ENCODE peak calls at places on chromosomes 11 and 22, in four cellular contexts. One of them, this sample, is unnamed.

GRCh38 chr11:119062779-119063178 is 4.8 kb upstream of the VPS11 start:
- DNase-seq in GM12878: no peak
- DNase-seq in HepG2: no peak
- DNase-seq in H1: no peak
- DNase-seq in this sample: peak

GRCh38 chr11:76159983-76160661 is 46.2 kb downstream of the WNT11 start:
- DNase-seq in GM12878: no peak
- DNase-seq in HepG2: no peak
- DNase-seq in H1: no peak
- DNase-seq in this sample: no peak

GRCh38 chr22:50008151-50009040 is 4.2 kb downstream of the IL17REL start:
- DNase-seq in GM12878: no peak
- DNase-seq in HepG2: no peak
- DNase-seq in H1: no peak
- DNase-seq in this sample: no peak

GRCh38 chr11:92302766-92303165 is 78.1 kb downstream of the FAT3 start:
- DNase-seq in H1: no peak
- DNase-seq in HepG2: no peak
- DNase-seq in GM12878: no peak
- DNase-seq in this sample: no peak

GRCh38 chr11:64842366-64842759 is 2.1 kb downstream of the CDC42BPG start:
- DNase-seq in HepG2: no peak
- DNase-seq in H1: no peak
- DNase-seq in GM12878: no peak
- DNase-seq in this sample: no peak

GRCh38 chr22:25709758-25710157 is 32.2 kb upstream of the MYO18B start:
- DNase-seq in GM12878: peak
- DNase-seq in H1: no peak
- DNase-seq in HepG2: no peak
- DNase-seq in this sample: no peak

GRCh38 chr22:29004647-29005371 is 56.8 kb downstream of the C22orf31 start:
- DNase-seq in GM12878: no peak
- DNase-seq in H1: no peak
- DNase-seq in HepG2: peak
- DNase-seq in this sample: peak

GRCh38 chr11:117098269-117099231 is at the start of gene SIK3:
- DNase-seq in GM12878: peak
- DNase-seq in H1: peak
- DNase-seq in HepG2: peak
- DNase-seq in this sample: peak

GRCh38 chr11:61679301-61679700 is 890 bp upstream of the DAGLA start:
- DNase-seq in HepG2: no peak
- DNase-seq in GM12878: no peak
- DNase-seq in H1: no peak
- DNase-seq in this sample: no peak

GRCh38 chr11:65695459-65696241 is 16.4 kb upstream of the KAT5 start:
- DNase-seq in H1: no peak
- DNase-seq in HepG2: peak
- DNase-seq in GM12878: no peak
- DNase-seq in this sample: no peak

GRCh38 chr11:968822-969221 is 43.2 kb downstream of the AP2A2 start:
- DNase-seq in H1: no peak
- DNase-seq in HepG2: no peak
- DNase-seq in GM12878: no peak
- DNase-seq in this sample: no peak

GRCh38 chr11:971092-971690 is 45.5 kb downstream of the AP2A2 start:
- DNase-seq in GM12878: no peak
- DNase-seq in HepG2: no peak
- DNase-seq in H1: no peak
- DNase-seq in this sample: no peak

GRCh38 chr11:971731-972365 is 46.2 kb downstream of the AP2A2 start:
- DNase-seq in GM12878: no peak
- DNase-seq in H1: no peak
- DNase-seq in HepG2: no peak
- DNase-seq in this sample: no peak

GRCh38 chr11:969651-970205 is 44.1 kb downstream of the AP2A2 start:
- DNase-seq in H1: no peak
- DNase-seq in GM12878: no peak
- DNase-seq in HepG2: no peak
- DNase-seq in this sample: no peak

GRCh38 chr11:970319-970871 is 44.7 kb downstream of the AP2A2 start:
- DNase-seq in H1: no peak
- DNase-seq in HepG2: no peak
- DNase-seq in GM12878: no peak
- DNase-seq in this sample: no peak
- TF ChIP-seq CBX5 in H1: no peak
- TF ChIP-seq CBX5 in HepG2: no peak
- TF ChIP-seq CBX5 in GM12878: no peak
- TF ChIP-seq CBX5 in this sample: no peak

GRCh38 chr11:19083166-19083565 is 22.6 kb upstream of the MRGPRX2 start:
- DNase-seq in HepG2: no peak
- DNase-seq in GM12878: no peak
- DNase-seq in H1: no peak
- DNase-seq in this sample: no peak
- TF ChIP-seq CEBPB in HepG2: no peak
- TF ChIP-seq CEBPB in GM12878: no peak
- TF ChIP-seq CEBPB in H1: no peak
- TF ChIP-seq CEBPB in this sample: no peak

GRCh38 chr22:19891350-19892248 is 36.9 kb upstream of the GNB1L start:
- DNase-seq in GM12878: no peak
- DNase-seq in HepG2: peak
- DNase-seq in H1: peak
- DNase-seq in this sample: peak
- TF ChIP-seq CBX5 in GM12878: no peak
- TF ChIP-seq CBX5 in HepG2: no peak
- TF ChIP-seq CBX5 in H1: no peak
- TF ChIP-seq CBX5 in this sample: no peak

GRCh38 chr11:1877211-1878133 is 14.2 kb downstream of the PRR33 start:
- DNase-seq in HepG2: peak
- DNase-seq in H1: no peak
- DNase-seq in GM12878: no peak
- DNase-seq in this sample: no peak

GRCh38 chr11:1879342-1879940 is 12.3 kb downstream of the PRR33 start:
- DNase-seq in HepG2: no peak
- DNase-seq in H1: no peak
- DNase-seq in GM12878: no peak
- DNase-seq in this sample: no peak

GRCh38 chr11:1876361-1877063 is 15.2 kb downstream of the PRR33 start:
- DNase-seq in H1: peak
- DNase-seq in GM12878: no peak
- DNase-seq in HepG2: peak
- DNase-seq in this sample: peak

GRCh38 chr11:1879941-1880720 is 11.6 kb downstream of the PRR33 start:
- DNase-seq in GM12878: no peak
- DNase-seq in HepG2: no peak
- DNase-seq in H1: no peak
- DNase-seq in this sample: no peak

GRCh38 chr11:1878134-1879031 is 13.3 kb downstream of the PRR33 start:
- DNase-seq in H1: no peak
- DNase-seq in GM12878: no peak
- DNase-seq in HepG2: no peak
- DNase-seq in this sample: no peak
- TF ChIP-seq CEBPB in H1: no peak
- TF ChIP-seq CEBPB in GM12878: no peak
- TF ChIP-seq CEBPB in HepG2: no peak
- TF ChIP-seq CEBPB in this sample: no peak

DNA sequence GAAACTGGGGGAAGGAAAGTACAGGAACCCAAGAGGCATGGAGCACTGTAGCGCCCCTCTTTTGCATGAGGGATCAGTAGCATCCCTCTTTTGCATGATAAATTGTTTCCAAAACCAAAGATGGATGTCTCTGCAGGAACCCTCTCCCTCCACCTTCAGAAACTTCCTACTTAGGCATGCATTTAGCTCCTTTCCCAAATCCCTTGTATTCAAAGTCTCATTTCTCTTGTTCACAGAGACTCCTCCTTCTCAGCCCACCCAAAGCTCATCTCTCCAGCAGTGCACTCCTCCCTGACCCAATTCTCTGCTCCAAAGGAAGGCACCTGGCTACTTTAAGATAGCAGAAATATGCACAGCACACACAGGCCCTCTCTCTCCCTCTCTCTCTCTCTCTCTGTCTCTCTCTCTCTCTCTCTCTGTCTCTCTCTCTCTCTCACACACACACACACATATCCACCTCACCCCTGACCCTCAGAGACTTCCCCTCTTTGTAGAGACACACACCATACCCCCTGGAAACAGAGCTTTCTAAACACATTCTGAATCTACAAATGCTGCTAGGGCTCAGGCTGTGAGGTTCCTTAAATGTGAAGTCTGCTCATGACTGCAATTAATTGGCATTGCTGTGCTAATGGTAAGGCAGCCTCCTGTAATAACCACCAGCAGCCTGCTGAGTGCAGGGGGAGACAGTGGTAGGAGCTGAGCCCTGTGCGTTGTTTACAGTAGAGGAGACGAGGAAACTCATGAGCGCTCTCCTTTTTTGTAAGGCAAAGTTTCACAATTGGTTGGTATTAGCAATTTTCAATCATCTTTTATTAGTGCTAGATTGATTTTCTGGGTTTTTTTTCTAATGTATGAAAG is 519.6 kb downstream of the NTM start:
- DNase-seq in HepG2: no peak
- DNase-seq in GM12878: no peak
- DNase-seq in H1: no peak
- DNase-seq in this sample: no peak
- TF ChIP-seq CBX5 in HepG2: no peak
- TF ChIP-seq CBX5 in GM12878: no peak
- TF ChIP-seq CBX5 in H1: no peak
- TF ChIP-seq CBX5 in this sample: no peak

This sample was measured in K562.